ENCODE peak calls at places on chromosomes 3 and 15, in eight cellular contexts. H is activated T-cell treated with anti-CD3 and anti-CD28 coated beads for 48 hours; E is CD4-positive, alpha-beta T cell; M is ELF-1; O is activated CD8-positive, alpha-beta memory T cell treated with anti-CD3 and anti-CD28 coated beads, Interleukin-2, amount 50 U/mL, for 48 hours; I is OCI-M1; L is HCT116; R is adrenal gland. V is an unnamed sample.

GRCh38 chr3:71080517-71081083 is 502.9 kb downstream of the FOXP1 start:
- DNase-seq in E (no peak), M (no peak), I (no peak), R (no peak), O (no peak), H (no peak), L (no peak), V (no peak)

GRCh38 chr15:88635343-88635742 is 3.5 kb upstream of the ISG20 start:
- DNase-seq in R (no peak), O (no peak), I (no peak), E (no peak), L (no peak), H (no peak), M (no peak), V (no peak)

GRCh38 chr3:3705090-3705775 is 94.0 kb upstream of the LRRN1 start:
- DNase-seq in I (no peak), E (no peak), L (no peak), H (no peak), M (no peak), O (no peak), R (no peak), V (no peak)

GRCh38 chr15:48021336-48022086 is 99.3 kb upstream of the SLC24A5 start:
- DNase-seq in R (no peak), L (no peak), E (no peak), M (no peak), H (no peak), O (no peak), I (no peak), V (no peak)

GRCh38 chr15:72532991-72533601 is 59.0 kb downstream of the ARIH1 start:
- DNase-seq in O (no peak), R (no peak), M (peak), I (no peak), L (no peak), E (no peak), H (no peak), V (no peak)

GRCh38 chr15:69403611-69404010 is 10.5 kb upstream of the KIF23 start:
- DNase-seq in M (no peak), E (no peak), L (no peak), R (no peak), O (no peak), I (no peak), H (no peak), V (no peak)

GRCh38 chr15:80461370-80462060 is 57.3 kb downstream of the ARNT2 start:
- DNase-seq in O (no peak), R (no peak), H (no peak), I (peak), M (no peak), E (no peak), L (no peak), V (no peak)

GRCh38 chr3:63450634-63451363 is 172.7 kb downstream of the SYNPR start:
- DNase-seq in L (no peak), E (no peak), I (no peak), M (no peak), O (no peak), R (no peak), H (no peak), V (no peak)

GRCh38 chr15:59999558-60000112 is 4.5 kb upstream of the FOXB1 start:
- DNase-seq in I (no peak), L (no peak), H (no peak), E (no peak), R (no peak), O (no peak), M (peak), V (no peak)